ENCODE peak calls at places on chromosomes 16 and 17, in seven cellular contexts. W is psoas muscle, V is dorsolateral prefrontal cortex, U is brain microvascular endothelial cell, R is cardiac muscle cell, I is pancreas, P is IMR-90. J is an unnamed sample. For H3K27me3, the result is how much of the 10 kb centered on the place peaks cover.

GRCh38 chr16:48609453-48610023 is 442 bp downstream of the N4BP1 start:
- DNase-seq in V (no peak), I (peak), P (peak), R (peak), W (peak), U (peak), J (no peak)

GRCh38 chr17:7328009-7328408 is 1.1 kb downstream of the NEURL4 start:
- DNase-seq in W (no peak), I (no peak), R (no peak), P (no peak), U (no peak), V (no peak), J (no peak)

GRCh38 chr16:29662729-29663019 is 373 bp upstream of the SPN start:
- DNase-seq in W (no peak), V (no peak), R (no peak), U (no peak), P (no peak), I (no peak), J (no peak)

GRCh38 chr16:57736419-57737281 is 1.1 kb downstream of the KATNB1 start:
- DNase-seq in W (no peak), I (peak), R (peak), V (peak), P (peak), U (peak), J (peak)

GRCh38 chr17:338442-339192 is 14.0 kb downstream of the RPH3AL start:
- DNase-seq in U (no peak), W (no peak), R (no peak), P (no peak), I (peak), V (no peak), J (no peak)

GRCh38 chr16:69796285-69797118 is 34.4 kb downstream of the WWP2 start:
- DNase-seq in W (no peak), I (peak), V (no peak), U (peak), R (peak), P (peak), J (no peak)

GRCh38 chr17:30964878-30965277 is 6.0 kb upstream of the RNF135 start:
- DNase-seq in I (no peak), P (peak), W (no peak), R (no peak), U (peak), V (no peak), J (no peak)

GRCh38 chr17:28563475-28563874 is 7.8 kb downstream of the PIGS start:
- DNase-seq in W (no peak), I (no peak), U (peak), R (peak), P (peak), V (no peak), J (peak)

GRCh38 chr17:73247728-73248127 is 14.0 kb downstream of the CPSF4L start:
- DNase-seq in I (no peak), U (no peak), V (no peak), R (no peak), P (peak), W (no peak), J (no peak)

GRCh38 chr16:84453061-84453752 is 51.3 kb downstream of the MEAK7 start:
- DNase-seq in P (no peak), U (no peak), R (no peak), I (peak), V (no peak), W (no peak), J (no peak)

GRCh38 chr17:38921756-38922411 is 3.5 kb upstream of the LASP1NB start:
- DNase-seq in U (no peak), I (peak), W (no peak), P (no peak), R (no peak), V (peak), J (no peak)

GRCh38 chr17:43782903-43783462 is 2.7 kb downstream of the CFAP97D1 start:
- DNase-seq in R (no peak), I (no peak), W (no peak), U (no peak), P (no peak), V (no peak), J (no peak)

GRCh38 chr17:43784628-43785101 is 4.4 kb downstream of the CFAP97D1 start:
- DNase-seq in P (peak), R (no peak), W (no peak), I (no peak), U (peak), V (no peak), J (peak)

GRCh38 chr17:43787728-43788127 is 7.5 kb downstream of the CFAP97D1 start:
- DNase-seq in U (no peak), R (no peak), W (no peak), V (no peak), I (no peak), P (no peak), J (no peak)

GRCh38 chr17:43780135-43780534 is at the start of gene CFAP97D1:
- DNase-seq in R (no peak), P (no peak), W (no peak), U (no peak), I (no peak), V (no peak), J (no peak)

GRCh38 chr17:43784068-43784467 is 3.8 kb downstream of the CFAP97D1 start:
- DNase-seq in U (peak), R (no peak), W (no peak), I (no peak), V (no peak), P (peak), J (peak)
- TF ChIP-seq CTCF in U (no peak), R (no peak), W (no peak), I (no peak), V (no peak), P (no peak), J (no peak)

DNA sequence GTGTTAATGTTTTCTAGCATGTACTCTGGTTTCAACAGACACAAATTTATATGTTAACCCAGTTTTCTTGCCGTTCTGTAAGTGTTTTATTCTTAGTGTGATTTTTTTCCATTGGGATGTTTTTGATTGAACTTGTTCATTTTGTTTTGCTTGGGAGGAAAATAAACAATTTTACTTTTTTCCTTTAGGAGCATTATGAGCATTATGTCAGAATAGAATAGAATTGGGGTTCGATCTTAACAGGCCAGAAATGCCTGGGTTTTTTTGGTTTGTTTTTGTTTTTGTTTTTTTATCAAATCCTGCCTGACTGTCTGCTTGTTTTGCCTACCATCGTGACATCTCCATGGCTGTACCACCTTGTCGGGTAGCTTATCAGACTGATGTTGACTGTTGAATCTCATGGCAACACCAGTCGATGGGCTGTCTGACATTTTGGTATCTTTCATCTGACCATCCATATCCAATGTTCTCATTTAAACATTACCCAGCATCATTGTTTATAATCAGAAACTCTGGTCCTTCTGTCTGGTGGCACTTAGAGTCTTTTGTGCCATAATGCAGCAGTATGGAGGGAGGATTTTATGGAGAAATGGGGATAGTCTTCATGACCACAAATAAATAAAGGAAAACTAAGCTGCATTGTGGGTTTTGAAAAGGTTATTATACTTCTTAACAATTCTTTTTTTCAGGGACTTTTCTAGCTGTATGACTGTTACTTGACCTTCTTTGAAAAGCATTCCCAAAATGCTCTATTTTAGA is 51.7 kb downstream of the TUBD1 start:
- DNase-seq in V (no peak), I (no peak), P (peak), R (no peak), W (no peak), U (peak), J (no peak)
- H3K27me3 ChIP-seq in V (under half), I (under half), P (under half), R (under half), W (under half), U (under half), J (under half)

GRCh38 chr17:77354420-77354720 is 213.6 kb downstream of the SEC14L1 start:
- DNase-seq in U (no peak), I (no peak), V (peak), W (no peak), P (no peak), R (no peak), J (no peak)
- H3K4me3 ChIP-seq in U (no peak), I (no peak), V (no peak), W (no peak), P (no peak), R (no peak), J (no peak)

GRCh38 chr16:67528870-67529638 is 425 bp downstream of the RIPOR1 start:
- DNase-seq in P (peak), V (no peak), W (no peak), I (peak), U (no peak), R (peak), J (no peak)
- TF ChIP-seq CTCF in P (peak), V (no peak), W (no peak), I (no peak), U (no peak), R (no peak), J (no peak)

DNA sequence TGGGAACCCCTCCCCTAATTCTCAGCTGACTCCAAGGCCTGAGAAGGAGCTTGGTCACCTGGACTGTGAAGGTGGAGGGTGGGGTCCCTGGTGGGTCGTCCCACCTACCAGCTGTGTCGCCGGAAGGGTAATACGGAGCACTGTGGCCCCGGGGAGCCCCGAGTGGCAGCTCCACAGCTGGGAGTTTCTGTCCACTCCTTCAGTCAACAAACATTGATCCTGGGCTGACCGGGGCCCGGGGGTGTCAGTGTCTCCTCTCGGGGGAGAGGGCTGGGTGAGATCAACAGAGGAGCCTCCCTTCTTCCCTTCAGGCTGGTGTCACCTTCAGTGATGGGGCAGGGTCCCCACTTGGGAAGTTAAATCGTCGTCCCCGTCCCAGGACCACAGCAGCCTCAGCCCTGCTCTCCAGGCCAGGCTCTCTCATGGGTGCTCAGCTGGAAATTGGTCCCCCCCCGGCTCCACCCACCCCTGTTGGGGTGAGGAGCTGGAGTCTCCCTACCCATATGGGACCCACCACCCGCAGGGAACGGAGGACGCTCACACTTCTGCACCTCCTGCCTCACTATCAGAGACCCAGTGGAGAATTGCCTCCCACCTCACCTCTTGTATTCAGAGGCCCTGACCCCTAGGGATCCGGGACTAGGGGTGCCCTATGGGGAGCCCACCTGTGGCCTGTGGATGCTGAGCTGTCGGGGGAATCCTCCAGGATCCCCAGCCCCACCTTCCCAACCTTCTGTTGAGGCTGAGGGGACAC is 1.9 kb downstream of the GCGR start:
- DNase-seq in V (no peak), I (no peak), P (no peak), W (no peak), R (no peak), U (no peak), J (no peak)
- H3K27me3 ChIP-seq in V (half or more), I (under half), P (half or more), W (under half), R (half or more), U (half or more), J (under half)

GRCh38 chr16:24544640-24545039 is 5.3 kb downstream of the RBBP6 start:
- DNase-seq in W (no peak), R (no peak), P (peak), U (no peak), I (no peak), V (no peak), J (no peak)
- H3K4me3 ChIP-seq in W (peak), R (no peak), P (no peak), U (no peak), I (no peak), V (no peak), J (no peak)

GRCh38 chr16:5024632-5025031 is 9.1 kb downstream of the NAGPA start:
- DNase-seq in U (no peak), V (no peak), W (no peak), I (no peak), P (no peak), R (no peak), J (no peak)
- TF ChIP-seq CTCF in U (no peak), V (no peak), W (peak), I (no peak), P (no peak), R (no peak), J (no peak)

J was measured in BJ.